ENCODE peak calls at places on chromosomes 12 and 14, in five cellular contexts. L is caudate nucleus, Q is colonic mucosa, D is islet precursor cell, R is GM12892. V is an unnamed sample.

GRCh38 chr12:41709463-41710285 is 435.0 kb downstream of the GXYLT1 start:
- DNase-seq in L (no peak), Q (no peak), D (no peak), R (no peak), V (peak)

GRCh38 chr12:101536069-101536674 is 58.6 kb upstream of the MYBPC1 start:
- DNase-seq in L (no peak), Q (no peak), D (no peak), R (no peak), V (no peak)

GRCh38 chr14:51056431-51056830 is 38.5 kb downstream of the TRIM9 start:
- DNase-seq in L (no peak), Q (no peak), D (no peak), R (no peak), V (no peak)

GRCh38 chr12:122199484-122200355 is 3.8 kb upstream of the B3GNT4 start:
- DNase-seq in L (no peak), Q (no peak), D (peak), R (no peak), V (no peak)

GRCh38 chr12:123499332-123499731 is 34.2 kb downstream of the RILPL1 start:
- DNase-seq in L (no peak), Q (no peak), D (no peak), R (no peak), V (no peak)

GRCh38 chr12:113090740-113091139 is 34.2 kb downstream of the DTX1 start:
- DNase-seq in L (peak), Q (no peak), D (no peak), R (no peak), V (no peak)

GRCh38 chr12:65188179-65188709 is 18.9 kb downstream of the LEMD3 start:
- DNase-seq in L (no peak), Q (no peak), D (no peak), R (no peak), V (no peak)

GRCh38 chr12:75560167-75560566 is 48.8 kb upstream of the KRR1 start:
- DNase-seq in L (no peak), Q (no peak), D (no peak), R (no peak), V (no peak)

GRCh38 chr12:66188584-66189475 is at the start of gene IRAK3:
- DNase-seq in L (no peak), Q (peak), D (peak), R (peak), V (peak)

GRCh38 chr14:45359766-45360165 is 106.8 kb upstream of the MIS18BP1 start:
- DNase-seq in L (no peak), Q (no peak), D (no peak), R (no peak), V (no peak)

V was measured in ELF-1.